ENCODE peak calls at places on chromosomes 4 and X, in eight cellular contexts. One of them, this sample, is unnamed.
A peak's percentile ranks its signal among the peaks of the same experiment; 100 is the strongest.

GRCh38 chrX:49308604-49309269 is 5.3 kb downstream of the GAGE10 start:
- DNase-seq in left lung: no peak
- DNase-seq in endodermal cell: no peak
- DNase-seq in heart left ventricle: no peak
- DNase-seq in ovary: peak; percentile 44
- DNase-seq in transverse colon: no peak
- DNase-seq in esophagus muscularis mucosa: no peak
- DNase-seq in CD4-positive, alpha-beta T cell: no peak
- DNase-seq in this sample: peak; percentile 26

GRCh38 chr4:154088741-154089140 is 299.9 kb upstream of the SFRP2 start:
- DNase-seq in esophagus muscularis mucosa: no peak
- DNase-seq in endodermal cell: no peak
- DNase-seq in heart left ventricle: no peak
- DNase-seq in ovary: no peak
- DNase-seq in transverse colon: no peak
- DNase-seq in CD4-positive, alpha-beta T cell: no peak
- DNase-seq in left lung: no peak
- DNase-seq in this sample: no peak

GRCh38 chrX:132837971-132838370 is 120.5 kb downstream of the HS6ST2 start:
- DNase-seq in ovary: no peak
- DNase-seq in CD4-positive, alpha-beta T cell: no peak
- DNase-seq in endodermal cell: no peak
- DNase-seq in left lung: no peak
- DNase-seq in transverse colon: peak; percentile 65
- DNase-seq in esophagus muscularis mucosa: no peak
- DNase-seq in heart left ventricle: no peak
- DNase-seq in this sample: no peak

GRCh38 chrX:1380672-1381233 is 11.2 kb downstream of the SLC25A6 start:
- DNase-seq in endodermal cell: peak; percentile 78
- DNase-seq in CD4-positive, alpha-beta T cell: no peak
- DNase-seq in heart left ventricle: no peak
- DNase-seq in ovary: no peak
- DNase-seq in esophagus muscularis mucosa: no peak
- DNase-seq in left lung: peak; percentile 56
- DNase-seq in transverse colon: no peak
- DNase-seq in this sample: no peak

GRCh38 chr4:1285790-1286553 is 3.7 kb upstream of the MAEA start:
- DNase-seq in CD4-positive, alpha-beta T cell: peak; percentile 32
- DNase-seq in ovary: no peak
- DNase-seq in endodermal cell: peak; percentile 95
- DNase-seq in esophagus muscularis mucosa: no peak
- DNase-seq in transverse colon: no peak
- DNase-seq in heart left ventricle: no peak
- DNase-seq in left lung: no peak
- DNase-seq in this sample: no peak

GRCh38 chrX:122739770-122740169 is 444.3 kb upstream of the GRIA3 start:
- DNase-seq in transverse colon: no peak
- DNase-seq in heart left ventricle: no peak
- DNase-seq in endodermal cell: peak; percentile 66
- DNase-seq in left lung: no peak
- DNase-seq in ovary: no peak
- DNase-seq in esophagus muscularis mucosa: no peak
- DNase-seq in CD4-positive, alpha-beta T cell: no peak
- DNase-seq in this sample: no peak

GRCh38 chrX:29419774-29420553 is 795.4 kb upstream of the MAGEB2 start:
- DNase-seq in heart left ventricle: no peak
- DNase-seq in ovary: no peak
- DNase-seq in CD4-positive, alpha-beta T cell: no peak
- DNase-seq in transverse colon: no peak
- DNase-seq in left lung: no peak
- DNase-seq in endodermal cell: no peak
- DNase-seq in esophagus muscularis mucosa: no peak
- DNase-seq in this sample: no peak

GRCh38 chr4:106690487-106690886 is 321.9 kb upstream of the GIMD1 start:
- DNase-seq in ovary: no peak
- DNase-seq in endodermal cell: no peak
- DNase-seq in esophagus muscularis mucosa: no peak
- DNase-seq in transverse colon: no peak
- DNase-seq in heart left ventricle: no peak
- DNase-seq in left lung: no peak
- DNase-seq in CD4-positive, alpha-beta T cell: no peak
- DNase-seq in this sample: no peak

GRCh38 chr4:6092131-6092530 is 73.9 kb upstream of the C4orf50 start:
- DNase-seq in ovary: no peak
- DNase-seq in heart left ventricle: no peak
- DNase-seq in transverse colon: no peak
- DNase-seq in CD4-positive, alpha-beta T cell: no peak
- DNase-seq in left lung: no peak
- DNase-seq in esophagus muscularis mucosa: no peak
- DNase-seq in endodermal cell: peak; percentile 72
- DNase-seq in this sample: no peak

GRCh38 chr4:103272174-103272573 is 74.0 kb upstream of the CENPE start:
- DNase-seq in esophagus muscularis mucosa: no peak
- DNase-seq in left lung: no peak
- DNase-seq in endodermal cell: no peak
- DNase-seq in transverse colon: no peak
- DNase-seq in heart left ventricle: no peak
- DNase-seq in ovary: no peak
- DNase-seq in CD4-positive, alpha-beta T cell: no peak
- DNase-seq in this sample: no peak

GRCh38 chr4:141575884-141576283 is 60.5 kb upstream of the IL15 start:
- DNase-seq in ovary: no peak
- DNase-seq in esophagus muscularis mucosa: no peak
- DNase-seq in heart left ventricle: no peak
- DNase-seq in transverse colon: no peak
- DNase-seq in left lung: no peak
- DNase-seq in endodermal cell: no peak
- DNase-seq in CD4-positive, alpha-beta T cell: no peak
- DNase-seq in this sample: no peak

GRCh38 chr4:122584517-122584916 is 36.3 kb downstream of the IL21 start:
- DNase-seq in left lung: no peak
- DNase-seq in CD4-positive, alpha-beta T cell: no peak
- DNase-seq in heart left ventricle: no peak
- DNase-seq in transverse colon: no peak
- DNase-seq in esophagus muscularis mucosa: no peak
- DNase-seq in ovary: no peak
- DNase-seq in endodermal cell: no peak
- DNase-seq in this sample: no peak

GRCh38 chrX:105460366-105460765 is 239.9 kb upstream of the TEX13A start:
- DNase-seq in transverse colon: no peak
- DNase-seq in esophagus muscularis mucosa: no peak
- DNase-seq in CD4-positive, alpha-beta T cell: no peak
- DNase-seq in ovary: no peak
- DNase-seq in endodermal cell: no peak
- DNase-seq in left lung: no peak
- DNase-seq in heart left ventricle: no peak
- DNase-seq in this sample: no peak

GRCh38 chr4:75821966-75822365 is 80.3 kb downstream of the PPEF2 start:
- DNase-seq in esophagus muscularis mucosa: no peak
- DNase-seq in CD4-positive, alpha-beta T cell: no peak
- DNase-seq in left lung: no peak
- DNase-seq in ovary: no peak
- DNase-seq in endodermal cell: no peak
- DNase-seq in transverse colon: no peak
- DNase-seq in heart left ventricle: no peak
- DNase-seq in this sample: no peak

GRCh38 chrX:53435997-53436396 is 1.8 kb upstream of the HSD17B10 start:
- DNase-seq in esophagus muscularis mucosa: no peak
- DNase-seq in endodermal cell: peak; percentile 83
- DNase-seq in CD4-positive, alpha-beta T cell: peak; percentile 50
- DNase-seq in transverse colon: peak; percentile 67
- DNase-seq in ovary: peak; percentile 72
- DNase-seq in heart left ventricle: peak; percentile 26
- DNase-seq in left lung: no peak
- DNase-seq in this sample: peak; percentile 67

DNA sequence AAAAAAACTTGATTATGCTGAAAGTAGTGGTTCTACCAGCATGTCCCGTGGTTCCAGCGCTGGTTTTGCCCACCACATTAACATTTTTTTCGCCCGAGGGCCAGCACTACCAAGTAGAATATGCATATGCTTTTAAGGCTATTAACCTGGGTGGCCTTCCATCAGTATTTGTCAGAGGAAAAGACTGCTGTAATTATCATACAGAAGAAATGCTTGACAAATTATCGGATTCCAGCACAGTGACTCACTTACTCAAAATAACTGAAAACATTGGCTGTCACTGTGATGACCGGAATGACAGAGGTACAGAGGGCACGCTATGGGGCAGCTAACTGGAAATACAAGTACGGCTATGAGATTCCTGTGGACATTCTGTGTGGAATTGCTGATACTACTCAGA is 34.6 kb downstream of the PRPS2 start:
- DNase-seq in left lung: no peak
- DNase-seq in CD4-positive, alpha-beta T cell: no peak
- DNase-seq in esophagus muscularis mucosa: no peak
- DNase-seq in transverse colon: no peak
- DNase-seq in heart left ventricle: no peak
- DNase-seq in endodermal cell: no peak
- DNase-seq in ovary: no peak
- DNase-seq in this sample: no peak
- H3K27ac ChIP-seq in left lung: no peak overlapping the region
- H3K27ac ChIP-seq in CD4-positive, alpha-beta T cell: no peak overlapping the region
- H3K27ac ChIP-seq in esophagus muscularis mucosa: no peak overlapping the region
- H3K27ac ChIP-seq in transverse colon: no peak overlapping the region
- H3K27ac ChIP-seq in heart left ventricle: no peak overlapping the region
- H3K27ac ChIP-seq in endodermal cell: no peak overlapping the region
- H3K27ac ChIP-seq in ovary: no peak overlapping the region
- H3K27ac ChIP-seq in this sample: no peak overlapping the region

GRCh38 chrX:101265869-101266428 is 25.2 kb downstream of the TAF7L start:
- DNase-seq in CD4-positive, alpha-beta T cell: no peak
- DNase-seq in endodermal cell: no peak
- DNase-seq in esophagus muscularis mucosa: no peak
- DNase-seq in left lung: no peak
- DNase-seq in heart left ventricle: no peak
- DNase-seq in transverse colon: no peak
- DNase-seq in ovary: no peak
- DNase-seq in this sample: no peak
- H3K27ac ChIP-seq in CD4-positive, alpha-beta T cell: no peak overlapping the region
- H3K27ac ChIP-seq in endodermal cell: no peak overlapping the region
- H3K27ac ChIP-seq in esophagus muscularis mucosa: no peak overlapping the region
- H3K27ac ChIP-seq in left lung: no peak overlapping the region
- H3K27ac ChIP-seq in heart left ventricle: no peak overlapping the region
- H3K27ac ChIP-seq in transverse colon: no peak overlapping the region
- H3K27ac ChIP-seq in ovary: no peak overlapping the region
- H3K27ac ChIP-seq in this sample: no peak overlapping the region

DNA sequence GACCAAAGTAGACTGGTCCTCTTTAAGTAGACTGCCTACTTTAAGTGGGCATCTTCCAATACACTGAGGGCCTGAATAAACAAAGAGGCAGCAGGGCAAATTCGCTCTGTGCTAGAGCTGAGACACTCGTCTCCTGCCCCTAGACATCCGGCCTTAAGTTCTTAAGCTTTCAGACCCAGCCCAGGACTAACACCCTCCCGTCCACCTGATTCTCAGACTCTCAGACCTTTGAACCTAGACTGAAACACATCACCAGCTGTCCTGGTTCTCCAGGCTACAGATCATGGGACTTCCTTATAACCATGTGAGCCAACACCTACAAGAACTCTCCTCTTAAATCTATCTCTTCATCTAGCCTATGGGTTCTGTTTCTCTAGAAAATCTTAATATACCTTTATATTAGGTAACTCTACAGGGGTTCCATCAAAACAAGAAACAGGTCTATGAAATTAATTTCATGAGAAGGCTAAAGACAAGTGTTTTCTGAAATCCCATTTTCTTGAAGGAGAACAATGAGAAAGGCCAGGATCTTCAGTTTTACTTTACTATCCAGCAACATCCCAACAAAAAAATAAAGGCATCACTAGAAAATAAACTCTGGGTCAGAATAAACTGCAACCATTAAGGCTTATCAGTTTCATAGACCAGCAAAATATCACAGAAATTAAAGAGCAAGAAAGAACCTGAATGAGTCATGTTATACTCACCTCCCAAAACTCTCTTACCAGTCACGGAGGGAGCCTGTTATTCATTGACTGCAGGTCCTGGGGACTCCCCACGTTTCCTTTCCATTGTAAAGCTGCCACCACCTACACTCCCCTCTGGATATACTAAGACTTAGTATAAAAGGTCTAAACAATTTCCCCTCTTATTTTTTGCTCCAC is 14.8 kb downstream of the ADGRA3 start:
- DNase-seq in left lung: no peak
- DNase-seq in CD4-positive, alpha-beta T cell: no peak
- DNase-seq in heart left ventricle: no peak
- DNase-seq in endodermal cell: no peak
- DNase-seq in esophagus muscularis mucosa: peak; percentile 62
- DNase-seq in transverse colon: peak; percentile 66
- DNase-seq in ovary: no peak
- DNase-seq in this sample: no peak
- H3K27ac ChIP-seq in left lung: no peak overlapping the region
- H3K27ac ChIP-seq in CD4-positive, alpha-beta T cell: no peak overlapping the region
- H3K27ac ChIP-seq in heart left ventricle: peak overlapping the region; percentile 47
- H3K27ac ChIP-seq in endodermal cell: no peak overlapping the region
- H3K27ac ChIP-seq in esophagus muscularis mucosa: peak overlapping the region; percentile 18
- H3K27ac ChIP-seq in transverse colon: no peak overlapping the region
- H3K27ac ChIP-seq in ovary: no peak overlapping the region
- H3K27ac ChIP-seq in this sample: no peak overlapping the region

DNA sequence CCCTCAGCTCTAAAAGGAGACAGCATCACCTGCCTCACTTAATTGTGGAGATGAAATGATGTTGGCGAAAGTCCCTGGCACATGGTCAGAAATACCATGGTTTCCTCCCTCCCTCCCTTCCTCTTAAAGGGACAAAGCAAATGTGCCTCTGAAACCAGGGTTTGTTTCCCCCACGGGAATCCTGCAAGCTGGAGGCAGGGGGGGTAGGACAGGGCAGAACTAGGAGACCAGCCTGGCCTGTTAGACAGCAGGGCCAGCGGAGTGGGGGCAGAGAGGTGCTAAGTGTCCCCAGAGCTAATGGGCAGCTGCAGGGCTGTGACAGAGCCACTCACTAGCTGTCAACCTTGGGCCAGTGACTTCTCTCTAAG is 5.7 kb downstream of the RTL5 start:
- DNase-seq in ovary: peak; percentile 27
- DNase-seq in CD4-positive, alpha-beta T cell: no peak
- DNase-seq in esophagus muscularis mucosa: no peak
- DNase-seq in transverse colon: no peak
- DNase-seq in left lung: no peak
- DNase-seq in heart left ventricle: no peak
- DNase-seq in endodermal cell: peak; percentile 42
- DNase-seq in this sample: no peak
- H3K27ac ChIP-seq in ovary: no peak overlapping the region
- H3K27ac ChIP-seq in CD4-positive, alpha-beta T cell: no peak overlapping the region
- H3K27ac ChIP-seq in esophagus muscularis mucosa: peak overlapping the region; percentile 81
- H3K27ac ChIP-seq in transverse colon: peak overlapping the region; percentile 51
- H3K27ac ChIP-seq in left lung: peak overlapping the region; percentile 50
- H3K27ac ChIP-seq in heart left ventricle: peak overlapping the region; percentile 39
- H3K27ac ChIP-seq in endodermal cell: no peak overlapping the region
- H3K27ac ChIP-seq in this sample: no peak overlapping the region